ENCODE peak calls at places on chromosomes 13 and 19, in ten cellular contexts. C, F, Y, X, U, S, K, L, I and Q are unnamed samples.
A peak's percentile ranks its signal among the peaks of the same experiment; 100 is the strongest.

GRCh38 chr13:44498969-44499368 is 77.2 kb downstream of the TSC22D1 start:
- DNase-seq in C (no peak), F (no peak), Y (peak; percentile 56), X (no peak), U (no peak), S (no peak), K (no peak), L (no peak), I (peak; percentile 34), Q (no peak)

GRCh38 chr13:74070065-74070464 is 64.1 kb downstream of the KLF12 start:
- DNase-seq in C (no peak), F (peak; percentile 70), Y (no peak), X (no peak), U (no peak), S (no peak), K (no peak), L (no peak), I (no peak), Q (no peak)

GRCh38 chr13:48790996-48791395 is 137.3 kb downstream of the CYSLTR2 start:
- DNase-seq in C (no peak), F (no peak), Y (no peak), X (no peak), U (no peak), S (no peak), K (no peak), L (no peak), I (no peak), Q (no peak)

GRCh38 chr13:40187836-40188591 is 478.4 kb downstream of the FOXO1 start:
- DNase-seq in C (peak; percentile 67), F (no peak), Y (no peak), X (peak; percentile 39), U (no peak), S (no peak), K (no peak), L (no peak), I (no peak), Q (no peak)

GRCh38 chr13:49820591-49821215 is 28.2 kb upstream of the KPNA3 start:
- DNase-seq in C (no peak), F (no peak), Y (no peak), X (no peak), U (no peak), S (no peak), K (no peak), L (no peak), I (no peak), Q (no peak)

GRCh38 chr13:42412812-42413795 is 141.2 kb downstream of the AKAP11 start:
- DNase-seq in C (peak; percentile 25), F (no peak), Y (peak; percentile 55), X (peak; percentile 1), U (no peak), S (no peak), K (no peak), L (no peak), I (peak; percentile 61), Q (no peak)

GRCh38 chr19:22286151-22286810 is at the start of gene ZNF729:
- DNase-seq in C (no peak), F (no peak), Y (no peak), X (no peak), U (no peak), S (peak; percentile 37), K (no peak), L (no peak), I (peak; percentile 88), Q (no peak)

GRCh38 chr13:54415753-54416366 is 1387.2 kb downstream of the OLFM4 start:
- DNase-seq in C (no peak), F (no peak), Y (no peak), X (no peak), U (no peak), S (no peak), K (no peak), L (no peak), I (no peak), Q (no peak)

DNA sequence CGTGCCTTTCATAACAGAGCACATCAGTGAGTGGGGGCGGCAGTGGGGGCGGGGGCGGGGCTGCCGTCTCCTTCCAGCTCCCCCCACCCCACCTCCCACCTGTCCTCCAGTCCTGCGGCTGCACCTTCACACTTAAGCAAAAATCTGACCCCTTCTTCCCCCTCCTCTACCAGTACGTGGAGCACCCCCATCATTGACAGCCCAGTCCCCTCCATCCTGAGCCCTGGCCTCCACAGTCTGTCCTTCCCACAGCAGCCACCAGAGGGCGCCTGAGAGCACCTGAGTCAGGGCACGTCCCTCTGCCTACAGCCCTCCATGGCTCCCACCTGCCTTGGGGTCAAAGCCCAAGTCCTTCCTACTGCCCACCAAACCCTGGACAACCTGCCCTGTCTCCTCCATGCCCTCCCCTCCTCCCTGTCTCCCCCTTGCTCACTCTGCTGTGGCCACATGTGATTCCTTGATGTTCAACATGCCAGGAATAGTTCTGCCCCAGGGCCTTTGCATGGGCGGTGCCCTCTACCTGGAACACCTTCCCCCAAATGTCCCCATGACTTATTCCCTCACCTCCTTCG is 4.0 kb downstream of the EBI3 start:
- DNase-seq in C (peak; percentile 48), F (peak; percentile 56), Y (peak; percentile 23), X (no peak), U (peak; percentile 58), S (no peak), K (no peak), L (no peak), I (peak; percentile 53), Q (peak; percentile 71)
- TF ChIP-seq CTCF in C (peak; percentile 85), F (peak; percentile 90), Y (peak; percentile 86), X (peak; percentile 82), U (peak; percentile 67), S (peak; percentile 50), K (peak; percentile 78), L (peak; percentile 76), I (peak; percentile 52), Q (no peak)

GRCh38 chr19:46787040-46787330 is 1.4 kb downstream of the SLC1A5 start:
- DNase-seq in C (no peak), F (no peak), Y (no peak), X (no peak), U (no peak), S (no peak), K (no peak), L (no peak), I (no peak), Q (no peak)

GRCh38 chr19:46789371-46789770 is 977 bp upstream of the SLC1A5 start:
- DNase-seq in C (no peak), F (no peak), Y (no peak), X (no peak), U (no peak), S (no peak), K (no peak), L (no peak), I (no peak), Q (no peak)

GRCh38 chr19:46788968-46789338 is 559 bp upstream of the SLC1A5 start:
- DNase-seq in C (no peak), F (no peak), Y (no peak), X (no peak), U (no peak), S (no peak), K (no peak), L (no peak), I (no peak), Q (no peak)

GRCh38 chr19:46787331-46788100 is 878 bp downstream of the SLC1A5 start:
- DNase-seq in C (peak; percentile 59), F (peak; percentile 56), Y (peak; percentile 89), X (peak; percentile 67), U (peak; percentile 27), S (peak; percentile 92), K (no peak), L (peak; percentile 57), I (peak; percentile 74), Q (peak; percentile 54)

DNA sequence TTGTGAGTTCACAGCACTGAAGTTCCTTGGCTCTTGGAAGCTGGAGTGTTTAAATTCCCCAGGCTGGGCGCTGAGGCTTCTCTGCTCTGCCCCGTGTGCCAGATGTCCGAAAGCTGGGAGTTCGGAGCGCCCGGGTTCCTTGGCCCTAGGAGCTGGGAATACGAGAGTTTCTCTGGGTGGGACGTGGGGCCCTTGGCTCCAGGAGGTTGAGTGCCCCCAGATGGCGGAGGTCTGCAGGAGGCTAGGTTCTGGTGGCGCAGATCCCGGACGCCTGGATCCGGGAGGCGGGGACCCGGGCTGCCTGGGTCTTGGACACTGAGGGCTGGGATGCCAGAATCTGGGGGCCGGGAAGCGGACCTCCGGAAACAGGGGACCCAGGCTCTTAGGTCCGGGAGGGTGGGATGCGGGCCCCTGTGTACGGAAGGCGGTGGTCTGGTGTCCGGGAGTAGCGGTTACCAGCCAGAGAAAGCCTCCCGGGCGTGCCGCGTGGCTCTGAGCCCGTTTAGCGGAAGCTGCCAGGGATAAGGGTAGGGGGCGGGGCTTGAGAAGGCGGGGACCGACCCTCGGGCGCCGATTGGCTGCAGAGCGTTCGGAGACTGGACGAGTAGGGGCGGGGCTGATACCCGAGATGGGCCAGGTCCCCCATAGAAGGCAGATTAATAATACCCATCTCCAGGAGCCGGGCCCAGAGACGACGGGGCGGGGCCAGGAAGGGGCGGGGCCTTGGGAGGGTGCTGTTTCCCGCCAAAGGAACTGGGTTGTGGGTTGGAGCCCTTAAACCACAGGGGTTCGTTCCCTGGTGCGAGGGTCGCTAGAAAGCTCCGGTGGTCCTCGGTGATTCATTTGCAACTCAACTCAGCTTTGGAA is at the start of gene SLC1A5:
- DNase-seq in C (peak; percentile 98), F (peak; percentile 99), Y (peak; percentile 98), X (peak; percentile 96), U (peak; percentile 74), S (peak; percentile 97), K (peak; percentile 90), L (peak; percentile 96), I (peak; percentile 97), Q (peak; percentile 96)
- TF ChIP-seq CTCF in C (no peak), F (peak; percentile 57), Y (no peak), X (no peak), U (no peak), S (no peak), K (peak; percentile 9), L (no peak), I (no peak), Q (no peak)

DNA sequence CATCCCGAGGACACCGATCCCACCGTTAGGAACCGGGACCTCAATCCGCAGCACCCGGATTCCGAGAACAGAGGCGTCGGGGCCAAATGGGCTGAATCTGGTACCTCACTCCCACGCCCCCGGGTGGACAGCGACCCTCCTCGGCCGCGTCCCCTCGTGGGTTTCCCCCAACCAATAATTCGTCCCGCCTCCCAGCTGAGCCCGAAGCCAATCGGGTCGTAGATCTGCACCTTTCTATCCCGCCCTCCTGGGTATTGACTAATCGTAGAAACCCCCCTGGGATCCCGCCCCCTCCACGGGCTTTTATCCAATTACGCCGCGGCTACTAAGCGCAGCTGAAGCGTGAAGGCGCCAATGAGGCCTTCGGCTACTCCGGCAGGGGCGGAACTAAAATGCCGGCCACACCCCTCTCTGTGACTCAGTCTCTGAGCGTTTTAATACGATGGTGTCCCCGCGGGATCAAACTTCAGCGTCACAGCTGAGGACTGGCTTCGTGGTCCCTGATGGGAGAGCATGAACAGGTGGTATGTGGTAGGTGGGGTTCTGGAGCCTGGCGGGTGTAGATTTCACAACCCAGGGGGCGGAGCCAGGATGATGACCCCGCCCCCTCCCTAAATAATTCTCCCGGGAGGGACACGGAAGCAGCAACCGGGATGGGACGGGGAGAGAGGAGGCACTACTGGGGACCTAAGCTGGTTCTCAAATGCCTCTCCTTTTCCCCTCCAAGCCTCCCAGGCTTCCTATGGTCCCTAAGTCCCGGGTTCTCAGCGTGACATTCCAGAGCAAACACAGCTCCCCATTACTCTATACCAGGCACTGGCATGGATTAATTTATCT is at the start of the genes CCDC159 and TMEM205:
- DNase-seq in C (peak; percentile 99), F (peak; percentile 100), Y (peak; percentile 99), X (peak; percentile 100), U (peak; percentile 94), S (peak; percentile 87), K (peak; percentile 95), L (peak; percentile 99), I (peak; percentile 99), Q (peak; percentile 93)
- TF ChIP-seq CTCF in C (no peak), F (peak; percentile 61), Y (no peak), X (peak; percentile 5), U (no peak), S (no peak), K (no peak), L (peak; percentile 22), I (no peak), Q (no peak)

GRCh38 chr19:40585241-40585640 is 8.6 kb downstream of the SHKBP1 start:
- DNase-seq in C (no peak), F (no peak), Y (no peak), X (no peak), U (no peak), S (no peak), K (no peak), L (no peak), I (no peak), Q (no peak)

GRCh38 chr19:40585677-40586422 is 9.2 kb downstream of the SHKBP1 start:
- DNase-seq in C (peak; percentile 58), F (no peak), Y (peak; percentile 64), X (peak; percentile 60), U (no peak), S (no peak), K (no peak), L (peak; percentile 58), I (no peak), Q (no peak)

GRCh38 chr19:40582467-40582866 is 5.8 kb downstream of the SHKBP1 start:
- DNase-seq in C (no peak), F (no peak), Y (no peak), X (no peak), U (no peak), S (no peak), K (no peak), L (no peak), I (no peak), Q (no peak)

GRCh38 chr19:40583283-40583682 is 6.6 kb downstream of the SHKBP1 start:
- DNase-seq in C (no peak), F (no peak), Y (no peak), X (no peak), U (no peak), S (no peak), K (no peak), L (no peak), I (no peak), Q (no peak)

DNA sequence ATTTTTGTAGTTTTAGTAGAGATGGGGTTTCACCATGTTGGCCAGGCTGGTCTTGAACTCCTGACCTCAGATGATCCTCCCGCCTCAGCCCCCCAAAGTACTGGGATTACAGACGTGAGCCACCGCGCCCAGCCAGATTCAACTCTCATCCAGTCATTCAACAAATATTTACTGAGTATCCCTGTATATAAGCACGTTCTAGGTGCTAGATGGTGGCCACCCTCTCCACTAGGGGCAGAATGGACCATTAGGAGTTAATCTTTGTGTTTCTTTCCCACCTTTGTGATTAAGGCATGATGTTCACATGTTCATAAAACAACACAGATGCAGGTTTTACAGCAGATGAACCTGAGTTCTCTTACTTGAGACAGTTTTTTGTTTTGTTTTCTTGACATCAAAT is 7.3 kb downstream of the SHKBP1 start:
- DNase-seq in C (no peak), F (no peak), Y (no peak), X (no peak), U (no peak), S (no peak), K (no peak), L (no peak), I (no peak), Q (no peak)
- TF ChIP-seq CTCF in C (peak; percentile 51), F (peak; percentile 63), Y (peak; percentile 24), X (peak; percentile 45), U (peak; percentile 45), S (no peak), K (no peak), L (peak; percentile 67), I (no peak), Q (no peak)